ENCODE peak calls at places on chromosomes 16 and 17, in four cellular contexts. V is T-helper 2 cell; A is neural crest cell; Z is stimulated activated CD4-positive, alpha-beta T cell treated with anti-CD3 and anti-CD28 coated beads, TNF-alpha, amount 100 ng/mL, for 48 hours. L is an unnamed sample.

GRCh38 chr17:82668631-82669099 is 20.4 kb upstream of the WDR45B start:
- DNase-seq in A (peak), V (peak), Z (peak), L (peak)

GRCh38 chr17:63542942-63543821 is 7.1 kb upstream of the DCAF7 start:
- DNase-seq in V (no peak), Z (no peak), A (no peak), L (no peak)

GRCh38 chr17:83193336-83194188 is 114.2 kb downstream of the METRNL start:
- DNase-seq in A (no peak), Z (no peak), V (no peak), L (peak)

GRCh38 chr16:68995011-68995504 is 110.4 kb upstream of the HAS3 start:
- DNase-seq in A (no peak), V (peak), Z (no peak), L (peak)

GRCh38 chr16:83686726-83687125 is 121.1 kb upstream of the HSBP1 start:
- DNase-seq in Z (no peak), V (no peak), A (no peak), L (no peak)

GRCh38 chr16:62105244-62105643 is 69.0 kb upstream of the CDH8 start:
- DNase-seq in Z (no peak), V (no peak), A (no peak), L (no peak)

GRCh38 chr16:28981517-28981916 is 3.3 kb upstream of the LAT start:
- DNase-seq in V (peak), Z (no peak), A (peak), L (peak)

GRCh38 chr17:7570351-7570750 is 8.6 kb downstream of the SENP3 start:
- DNase-seq in Z (no peak), A (no peak), V (no peak), L (no peak)

GRCh38 chr17:48915459-48916282 is 7.5 kb downstream of the UBE2Z start:
- DNase-seq in V (peak), Z (peak), A (no peak), L (peak)

GRCh38 chr17:55054429-55054828 is 85.9 kb downstream of the STXBP4 start:
- DNase-seq in A (no peak), Z (no peak), V (no peak), L (no peak)

GRCh38 chr16:10992797-10993196 is 48.4 kb downstream of the CLEC16A start:
- DNase-seq in A (no peak), V (no peak), Z (peak), L (no peak)

GRCh38 chr17:21282231-21282630 is 2.3 kb upstream of the MAP2K3 start:
- DNase-seq in V (no peak), Z (no peak), A (no peak), L (no peak)

GRCh38 chr17:67054011-67054591 is 9.7 kb downstream of the CACNG1 start:
- DNase-seq in A (no peak), Z (no peak), V (no peak), L (no peak)

GRCh38 chr17:39699818-39700147 is at the start of gene ERBB2:
- DNase-seq in A (peak), V (no peak), Z (no peak), L (no peak)

GRCh38 chr17:66492500-66493123 is 190.2 kb downstream of the PRKCA start:
- DNase-seq in Z (no peak), V (no peak), A (no peak), L (no peak)

GRCh38 chr17:35291802-35292201 is 48.9 kb downstream of the SLFN5 start:
- DNase-seq in Z (no peak), A (no peak), V (no peak), L (no peak)

GRCh38 chr16:57115504-57116182 is 23.3 kb downstream of the CPNE2 start:
- DNase-seq in Z (no peak), V (no peak), A (peak), L (no peak)

GRCh38 chr17:77098884-77099545 is 41.8 kb upstream of the SEC14L1 start:
- DNase-seq in Z (no peak), V (no peak), A (no peak), L (no peak)

GRCh38 chr16:64240586-64240985 is 881.3 kb downstream of the CDH11 start:
- DNase-seq in A (no peak), V (no peak), Z (no peak), L (no peak)

GRCh38 chr17:47253541-47254402 is at the start of gene ITGB3:
- DNase-seq in V (peak), Z (peak), A (peak), L (peak)

GRCh38 chr17:1996243-1997145 is 28.6 kb downstream of the RTN4RL1 start:
- DNase-seq in A (no peak), Z (no peak), V (no peak), L (no peak)

GRCh38 chr17:1764274-1764673 is 2.4 kb downstream of the SERPINF1 start:
- DNase-seq in V (peak), A (no peak), Z (peak), L (peak)

GRCh38 chr16:22126037-22126558 is 33.8 kb downstream of the VWA3A start:
- DNase-seq in A (no peak), V (no peak), Z (no peak), L (no peak)

GRCh38 chr16:65480276-65480675 is 358.4 kb upstream of the CDH11 start:
- DNase-seq in A (no peak), Z (no peak), V (no peak), L (no peak)

GRCh38 chr16:7364054-7364407 is 31.4 kb downstream of the RBFOX1 start:
- DNase-seq in A (no peak), V (no peak), Z (no peak), L (no peak)

GRCh38 chr16:636206-637080 is at the start of gene METTL26:
- DNase-seq in V (peak), Z (peak), A (peak), L (peak)

GRCh38 chr17:1008008-1008761 is 11.3 kb downstream of the TIMM22 start:
- DNase-seq in Z (no peak), V (no peak), A (no peak), L (no peak)

L was measured in NAMALWA.